ENCODE peak calls at places on chromosomes 5 and 9, in four cellular contexts. One of them, this sample, is unnamed. For H3K4me1, the result is how much of the 10 kb centered on the place peaks cover.

GRCh38 chr9:113646491-113646890 is 183.0 kb downstream of the RGS3 start:
- DNase-seq in body of pancreas: no peak
- DNase-seq in lung: no peak
- DNase-seq in SK-N-SH: no peak
- DNase-seq in this sample: no peak

GRCh38 chr5:135487839-135488514 is 35.8 kb upstream of the TIFAB start:
- DNase-seq in body of pancreas: no peak
- DNase-seq in lung: no peak
- DNase-seq in SK-N-SH: no peak
- DNase-seq in this sample: no peak

GRCh38 chr5:39521945-39522590 is 97.3 kb upstream of the DAB2 start:
- DNase-seq in body of pancreas: no peak
- DNase-seq in lung: no peak
- DNase-seq in SK-N-SH: no peak
- DNase-seq in this sample: no peak

GRCh38 chr9:125889524-125890473 is 142.6 kb downstream of the PBX3 start:
- DNase-seq in body of pancreas: peak
- DNase-seq in lung: peak
- DNase-seq in SK-N-SH: peak
- DNase-seq in this sample: peak

GRCh38 chr5:932628-933250 is 40.1 kb downstream of the TRIP13 start:
- DNase-seq in body of pancreas: peak
- DNase-seq in lung: no peak
- DNase-seq in SK-N-SH: no peak
- DNase-seq in this sample: no peak

GRCh38 chr5:14421851-14422250 is 159.7 kb upstream of the OTULINL start:
- DNase-seq in body of pancreas: no peak
- DNase-seq in lung: no peak
- DNase-seq in SK-N-SH: no peak
- DNase-seq in this sample: no peak

GRCh38 chr5:144207875-144208444 is 37.3 kb downstream of the KCTD16 start:
- DNase-seq in body of pancreas: no peak
- DNase-seq in lung: no peak
- DNase-seq in SK-N-SH: no peak
- DNase-seq in this sample: no peak

GRCh38 chr5:179668404-179668803 is 12.4 kb downstream of the CBY3 start:
- DNase-seq in body of pancreas: peak
- DNase-seq in lung: no peak
- DNase-seq in SK-N-SH: peak
- DNase-seq in this sample: peak

GRCh38 chr9:6584881-6585597 is 60.5 kb downstream of the GLDC start:
- DNase-seq in body of pancreas: no peak
- DNase-seq in lung: no peak
- DNase-seq in SK-N-SH: peak
- DNase-seq in this sample: no peak

GRCh38 chr5:40812125-40812524 is 14.0 kb upstream of the PRKAA1 start:
- DNase-seq in body of pancreas: no peak
- DNase-seq in lung: no peak
- DNase-seq in SK-N-SH: no peak
- DNase-seq in this sample: no peak

GRCh38 chr5:157308826-157309465 is 43.0 kb downstream of the CYFIP2 start:
- DNase-seq in body of pancreas: no peak
- DNase-seq in lung: no peak
- DNase-seq in SK-N-SH: no peak
- DNase-seq in this sample: no peak

DNA sequence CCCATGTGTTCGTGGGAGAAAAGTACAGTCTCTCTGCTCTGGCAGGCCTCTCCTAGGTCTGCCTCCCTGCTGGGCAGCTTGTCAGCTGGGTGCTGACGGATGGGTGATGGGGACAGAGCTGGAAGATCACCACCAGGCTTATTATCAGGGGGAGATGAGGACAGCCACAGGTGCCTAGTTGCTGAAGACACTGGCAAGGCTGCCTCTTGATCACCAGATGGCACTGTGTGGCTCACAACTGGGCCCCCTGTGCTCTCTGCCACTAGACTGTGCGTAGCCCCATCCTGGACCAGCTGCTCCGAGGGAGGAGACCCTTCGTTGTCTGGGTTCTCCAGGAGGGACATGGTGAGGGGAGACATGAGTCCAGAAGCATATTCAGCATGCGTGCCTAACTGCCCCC is 73.0 kb downstream of the KIF24 start:
- DNase-seq in body of pancreas: no peak
- DNase-seq in lung: no peak
- DNase-seq in SK-N-SH: peak
- DNase-seq in this sample: peak
- H3K27ac ChIP-seq in body of pancreas: no peak
- H3K27ac ChIP-seq in lung: no peak
- H3K27ac ChIP-seq in SK-N-SH: no peak
- H3K27ac ChIP-seq in this sample: no peak

GRCh38 chr5:119336846-119337564 is 18.8 kb upstream of the TNFAIP8 start:
- DNase-seq in body of pancreas: no peak
- DNase-seq in lung: no peak
- DNase-seq in SK-N-SH: no peak
- DNase-seq in this sample: no peak

GRCh38 chr5:119340597-119341218 is 15.1 kb upstream of the TNFAIP8 start:
- DNase-seq in body of pancreas: no peak
- DNase-seq in lung: no peak
- DNase-seq in SK-N-SH: no peak
- DNase-seq in this sample: no peak

GRCh38 chr5:119339965-119340364 is 15.9 kb upstream of the TNFAIP8 start:
- DNase-seq in body of pancreas: no peak
- DNase-seq in lung: no peak
- DNase-seq in SK-N-SH: no peak
- DNase-seq in this sample: no peak

GRCh38 chr5:119338326-119338957 is 17.4 kb upstream of the TNFAIP8 start:
- DNase-seq in body of pancreas: no peak
- DNase-seq in lung: no peak
- DNase-seq in SK-N-SH: no peak
- DNase-seq in this sample: no peak

DNA sequence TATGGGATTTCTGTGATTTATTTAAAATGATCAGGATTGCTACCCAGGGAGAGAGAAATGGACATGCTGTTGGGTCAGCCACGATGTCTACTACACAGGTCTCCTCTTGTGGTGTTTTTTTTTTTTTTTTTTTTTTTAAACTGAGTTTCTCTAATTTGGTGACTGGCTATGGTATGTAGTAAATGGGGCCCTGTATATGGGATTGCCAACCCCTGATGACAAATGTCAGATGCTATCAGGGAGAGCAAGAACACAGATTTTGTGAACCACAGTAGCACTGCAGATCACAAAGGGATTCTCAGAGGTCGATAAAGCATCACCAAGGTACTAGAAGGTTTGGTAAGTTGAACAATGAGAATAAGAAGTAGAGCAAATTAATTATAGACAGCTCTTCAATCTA is 16.5 kb upstream of the TNFAIP8 start:
- DNase-seq in body of pancreas: no peak
- DNase-seq in lung: no peak
- DNase-seq in SK-N-SH: no peak
- DNase-seq in this sample: no peak
- H3K4me1 ChIP-seq in body of pancreas: under half
- H3K4me1 ChIP-seq in lung: under half
- H3K4me1 ChIP-seq in SK-N-SH: under half
- H3K4me1 ChIP-seq in this sample: under half

DNA sequence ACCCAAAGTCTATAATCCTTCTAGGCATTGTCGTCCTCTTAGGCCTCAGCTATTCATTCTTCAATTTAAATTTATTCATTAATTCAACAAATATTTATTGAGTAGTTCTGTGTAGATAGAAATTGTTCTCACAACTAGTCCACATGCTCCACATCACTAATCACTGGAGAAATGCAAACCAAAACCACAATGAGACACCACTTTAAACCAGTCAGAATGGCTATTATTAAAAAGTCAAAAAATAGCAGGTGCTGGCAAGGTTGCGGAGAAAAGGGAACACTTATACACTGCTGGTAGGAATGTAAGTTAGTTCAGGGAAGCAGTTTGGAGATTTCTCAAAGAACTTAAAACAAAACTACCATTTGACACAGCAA is 51.1 kb upstream of the TNFSF15 start:
- DNase-seq in body of pancreas: no peak
- DNase-seq in lung: no peak
- DNase-seq in SK-N-SH: no peak
- DNase-seq in this sample: no peak
- H3K27ac ChIP-seq in body of pancreas: no peak
- H3K27ac ChIP-seq in lung: no peak
- H3K27ac ChIP-seq in SK-N-SH: peak
- H3K27ac ChIP-seq in this sample: no peak

DNA sequence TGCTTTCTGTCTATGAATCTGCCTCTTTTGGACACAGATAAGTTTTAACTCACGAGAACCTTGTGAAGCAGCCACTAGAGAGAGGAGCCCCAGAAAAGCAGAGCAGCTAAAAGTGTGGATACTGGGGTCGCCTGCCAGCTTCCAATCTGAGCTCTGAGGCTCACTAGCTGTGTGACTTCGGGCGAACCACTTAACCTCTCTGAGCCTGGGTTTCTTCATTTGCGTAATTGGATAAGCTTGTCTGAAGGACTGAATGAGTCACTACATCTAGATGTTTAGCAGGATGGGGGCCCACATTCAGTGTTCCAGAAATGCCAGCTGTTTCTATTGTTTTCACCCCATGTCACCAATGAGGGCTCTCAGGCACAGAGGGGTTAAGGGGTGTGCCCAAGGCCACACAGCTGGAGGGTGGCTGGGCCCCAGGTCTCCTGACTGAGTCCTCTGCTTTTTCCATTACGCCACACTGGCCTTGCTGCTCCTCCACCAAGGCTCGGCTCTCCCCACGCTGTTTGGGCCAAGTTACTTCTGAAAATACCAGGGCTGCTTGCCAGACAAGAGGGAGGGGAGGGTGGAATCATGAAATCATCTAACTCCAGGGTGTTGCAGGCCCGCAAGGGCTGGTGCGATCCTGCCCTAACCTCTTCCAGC is 36.2 kb downstream of the SH3PXD2B start:
- DNase-seq in body of pancreas: peak
- DNase-seq in lung: peak
- DNase-seq in SK-N-SH: no peak
- DNase-seq in this sample: peak
- H3K4me1 ChIP-seq in body of pancreas: half or more
- H3K4me1 ChIP-seq in lung: under half
- H3K4me1 ChIP-seq in SK-N-SH: under half
- H3K4me1 ChIP-seq in this sample: under half

DNA sequence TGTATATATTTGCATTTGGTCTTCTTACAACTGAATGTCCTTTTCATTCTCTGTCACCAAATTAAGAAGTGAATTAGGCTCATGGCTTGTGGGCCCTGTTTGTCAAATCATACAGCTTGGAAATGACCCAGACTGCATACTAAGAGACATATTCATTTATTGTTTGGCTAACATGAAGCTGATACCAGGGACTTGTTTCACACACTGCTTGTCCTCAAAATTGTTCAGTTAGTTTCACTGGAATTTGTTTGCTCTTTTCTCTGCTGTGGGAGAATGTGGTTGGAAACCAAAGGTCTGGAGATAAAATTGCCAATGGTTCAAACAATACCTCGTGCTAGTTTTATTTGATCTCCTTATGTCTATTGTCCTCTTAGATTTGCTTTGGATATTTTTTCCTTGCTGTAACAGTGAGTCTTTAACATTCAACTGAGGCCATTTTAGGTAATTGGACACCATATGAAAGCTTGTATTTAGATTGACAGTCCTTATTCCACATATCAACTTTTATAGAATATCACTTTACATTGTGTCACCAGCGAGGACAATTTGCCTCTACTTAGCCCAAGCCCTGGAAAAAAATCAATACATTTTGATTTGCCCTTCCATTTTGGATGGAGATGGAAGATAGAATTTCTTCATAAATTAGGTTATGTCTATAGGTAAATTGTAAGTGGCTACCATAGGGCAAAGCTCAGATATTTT is 144.3 kb upstream of the MTAP start:
- DNase-seq in body of pancreas: no peak
- DNase-seq in lung: no peak
- DNase-seq in SK-N-SH: no peak
- DNase-seq in this sample: no peak
- H3K27ac ChIP-seq in body of pancreas: no peak
- H3K27ac ChIP-seq in lung: no peak
- H3K27ac ChIP-seq in SK-N-SH: no peak
- H3K27ac ChIP-seq in this sample: no peak

GRCh38 chr9:127340721-127341120 is 56.2 kb upstream of the SLC2A8 start:
- DNase-seq in body of pancreas: no peak
- DNase-seq in lung: no peak
- DNase-seq in SK-N-SH: no peak
- DNase-seq in this sample: peak

GRCh38 chr9:127336086-127336485 is 60.9 kb upstream of the SLC2A8 start:
- DNase-seq in body of pancreas: no peak
- DNase-seq in lung: no peak
- DNase-seq in SK-N-SH: no peak
- DNase-seq in this sample: no peak

GRCh38 chr9:127341152-127341551 is 55.8 kb upstream of the SLC2A8 start:
- DNase-seq in body of pancreas: no peak
- DNase-seq in lung: no peak
- DNase-seq in SK-N-SH: no peak
- DNase-seq in this sample: no peak

GRCh38 chr9:127333326-127334064 is 63.5 kb upstream of the SLC2A8 start:
- DNase-seq in body of pancreas: no peak
- DNase-seq in lung: no peak
- DNase-seq in SK-N-SH: no peak
- DNase-seq in this sample: peak

GRCh38 chr9:127336708-127337352 is 60.1 kb upstream of the SLC2A8 start:
- DNase-seq in body of pancreas: peak
- DNase-seq in lung: peak
- DNase-seq in SK-N-SH: no peak
- DNase-seq in this sample: peak
- H3K4me1 ChIP-seq in body of pancreas: under half
- H3K4me1 ChIP-seq in lung: under half
- H3K4me1 ChIP-seq in SK-N-SH: under half
- H3K4me1 ChIP-seq in this sample: under half

GRCh38 chr5:76404694-76405306 is 1.7 kb downstream of the IQGAP2 start:
- DNase-seq in body of pancreas: no peak
- DNase-seq in lung: no peak
- DNase-seq in SK-N-SH: no peak
- DNase-seq in this sample: no peak
- H3K27ac ChIP-seq in body of pancreas: peak
- H3K27ac ChIP-seq in lung: no peak
- H3K27ac ChIP-seq in SK-N-SH: no peak
- H3K27ac ChIP-seq in this sample: no peak

DNA sequence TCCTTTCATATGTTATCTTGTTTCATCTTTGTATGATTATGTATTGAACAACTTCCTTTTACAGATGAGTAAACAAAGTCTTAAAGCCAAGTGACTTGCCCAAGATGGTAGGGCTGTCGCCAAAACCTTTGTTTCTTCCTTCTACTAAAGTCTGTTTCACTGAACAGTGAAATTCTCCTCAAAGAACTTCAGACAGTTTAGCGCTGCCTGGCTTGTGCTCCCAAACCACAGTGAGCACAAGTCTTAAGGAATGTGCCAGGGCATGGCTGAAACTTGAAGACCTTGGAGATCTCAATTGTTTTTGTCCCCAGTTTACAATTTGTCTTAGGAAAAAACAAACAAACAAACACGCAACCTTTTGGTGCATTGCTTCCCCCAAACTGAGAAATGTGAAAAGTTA is 273.5 kb downstream of the CRB2 start:
- DNase-seq in body of pancreas: no peak
- DNase-seq in lung: no peak
- DNase-seq in SK-N-SH: no peak
- DNase-seq in this sample: no peak
- H3K4me1 ChIP-seq in body of pancreas: under half
- H3K4me1 ChIP-seq in lung: under half
- H3K4me1 ChIP-seq in SK-N-SH: under half
- H3K4me1 ChIP-seq in this sample: under half

This sample was measured in SJCRH30.